ENCODE peak calls at places on chromosomes 11 and 22, in five cellular contexts. X, W, D, H and O are unnamed samples.

GRCh38 chr11:114011443-114011842 is 36.5 kb downstream of the HTR3A start:
- DNase-seq in X (no peak), W (no peak), D (no peak), H (no peak), O (no peak)

GRCh38 chr11:134393638-134394037 is 18.4 kb downstream of the B3GAT1 start:
- DNase-seq in X (no peak), W (no peak), D (no peak), H (no peak), O (no peak)

GRCh38 chr11:33912405-33913361 is 20.8 kb upstream of the LMO2 start:
- DNase-seq in X (no peak), W (no peak), D (peak; percentile 96), H (no peak), O (peak; percentile 55)

GRCh38 chr11:28049338-28050216 is 58.4 kb downstream of the KIF18A start:
- DNase-seq in X (no peak), W (no peak), D (peak; percentile 47), H (no peak), O (no peak)

GRCh38 chr11:68328374-68329091 is 16.1 kb downstream of the LRP5 start:
- DNase-seq in X (no peak), W (no peak), D (no peak), H (no peak), O (no peak)

GRCh38 chr11:112213753-112214152 is 12.5 kb upstream of the PTS start:
- DNase-seq in X (no peak), W (no peak), D (no peak), H (no peak), O (no peak)

GRCh38 chr11:2929511-2929879 is 275 bp upstream of the PHLDA2 start:
- DNase-seq in X (no peak), W (no peak), D (peak; percentile 70), H (peak; percentile 28), O (no peak)

GRCh38 chr11:8671651-8672062 is 10.8 kb downstream of the TRIM66 start:
- DNase-seq in X (no peak), W (no peak), D (no peak), H (no peak), O (no peak)

GRCh38 chr11:112583246-112583893 is 322.7 kb upstream of the PLET1 start:
- DNase-seq in X (no peak), W (no peak), D (no peak), H (no peak), O (no peak)

GRCh38 chr11:35367491-35367890 is 51.9 kb downstream of the SLC1A2 start:
- DNase-seq in X (no peak), W (no peak), D (peak; percentile 83), H (no peak), O (no peak)

GRCh38 chr11:4677948-4678347 is 19.7 kb downstream of the OR51E2 start:
- DNase-seq in X (no peak), W (no peak), D (no peak), H (no peak), O (no peak)

GRCh38 chr11:2781413-2782274 is 81.8 kb upstream of the KCNQ1OT1 start:
- DNase-seq in X (peak; percentile 42), W (no peak), D (no peak), H (no peak), O (no peak)

GRCh38 chr22:33891992-33892391 is 28.3 kb downstream of the LARGE1 start:
- DNase-seq in X (no peak), W (no peak), D (no peak), H (no peak), O (no peak)

GRCh38 chr22:18109410-18110193 is 1.0 kb upstream of the TUBA8 start:
- DNase-seq in X (no peak), W (no peak), D (no peak), H (no peak), O (no peak)

GRCh38 chr11:1271002-1271401 is 38.4 kb downstream of the TOLLIP start:
- DNase-seq in X (no peak), W (no peak), D (no peak), H (no peak), O (no peak)

GRCh38 chr11:133082851-133083488 is 449.3 kb downstream of the OPCML start:
- DNase-seq in X (peak; percentile 95), W (peak; percentile 5), D (peak; percentile 21), H (peak; percentile 4), O (no peak)

GRCh38 chr11:29024386-29024785 is 916.2 kb downstream of the METTL15 start:
- DNase-seq in X (no peak), W (no peak), D (peak; percentile 11), H (no peak), O (no peak)

GRCh38 chr11:63240791-63241379 is 2.5 kb downstream of the SLC22A25 start:
- DNase-seq in X (no peak), W (no peak), D (no peak), H (no peak), O (no peak)

GRCh38 chr11:129580278-129580677 is 204.6 kb downstream of the BARX2 start:
- DNase-seq in X (no peak), W (no peak), D (no peak), H (no peak), O (no peak)

GRCh38 chr11:86303257-86303656 is 1.2 kb downstream of the HIKESHI start:
- DNase-seq in X (no peak), W (no peak), D (no peak), H (no peak), O (no peak)

GRCh38 chr11:78607691-78608090 is 33.0 kb upstream of the NARS2 start:
- DNase-seq in X (no peak), W (no peak), D (no peak), H (no peak), O (no peak)

GRCh38 chr11:78615724-78616123 is 41.1 kb upstream of the NARS2 start:
- DNase-seq in X (no peak), W (no peak), D (peak; percentile 4), H (no peak), O (no peak)

GRCh38 chr11:78613053-78613813 is 38.6 kb upstream of the NARS2 start:
- DNase-seq in X (no peak), W (no peak), D (no peak), H (no peak), O (no peak)
- H3K4me3 ChIP-seq in X (no peak overlapping the region), W (no peak overlapping the region), D (no peak overlapping the region), H (no peak overlapping the region), O (no peak overlapping the region)

DNA sequence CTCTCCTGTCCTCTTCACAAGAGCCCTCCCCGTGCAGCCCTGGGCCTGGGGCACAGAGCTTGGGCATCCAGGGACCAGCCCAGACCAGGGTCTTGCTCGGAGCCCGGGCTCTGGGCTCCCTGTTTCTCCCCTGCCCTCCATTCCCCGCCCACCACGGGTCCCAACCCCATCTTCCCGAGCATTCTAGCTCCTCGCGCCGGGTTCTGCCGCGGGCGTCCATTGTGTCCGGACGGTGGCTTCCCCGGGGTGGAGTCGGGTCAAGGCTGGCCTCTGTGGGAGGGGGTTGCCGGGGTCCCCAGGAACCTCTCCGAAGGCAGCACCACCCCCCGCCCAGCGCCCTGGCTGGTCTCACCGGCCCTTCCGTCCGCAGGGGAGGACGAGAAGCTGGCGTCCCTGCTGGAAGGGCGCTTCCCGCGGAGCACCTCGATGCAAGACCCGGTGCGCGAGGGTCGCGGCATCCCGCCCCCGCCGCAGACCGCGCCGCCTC is 18.1 kb upstream of the ACR start:
- DNase-seq in X (peak; percentile 62), W (no peak), D (no peak), H (no peak), O (no peak)
- H3K4me3 ChIP-seq in X (peak overlapping the region; percentile 56), W (no peak overlapping the region), D (no peak overlapping the region), H (no peak overlapping the region), O (no peak overlapping the region)

GRCh38 chr22:42769574-42770447 is 49.1 kb upstream of the A4GALT start:
- DNase-seq in X (no peak), W (no peak), D (peak; percentile 87), H (no peak), O (no peak)
- H3K4me3 ChIP-seq in X (no peak overlapping the region), W (no peak overlapping the region), D (peak overlapping the region; percentile 3), H (no peak overlapping the region), O (no peak overlapping the region)

GRCh38 chr22:19957445-19957844 is 15.8 kb upstream of the TXNRD2 start:
- DNase-seq in X (no peak), W (no peak), D (no peak), H (no peak), O (no peak)

GRCh38 chr22:19960491-19961200 is 19.0 kb upstream of the TXNRD2 start:
- DNase-seq in X (no peak), W (no peak), D (no peak), H (no peak), O (no peak)

GRCh38 chr22:19959043-19959586 is 17.5 kb upstream of the TXNRD2 start:
- DNase-seq in X (peak; percentile 98), W (no peak), D (peak; percentile 66), H (no peak), O (no peak)

GRCh38 chr22:19959587-19960490 is 18.2 kb upstream of the TXNRD2 start:
- DNase-seq in X (no peak), W (no peak), D (no peak), H (no peak), O (no peak)

DNA sequence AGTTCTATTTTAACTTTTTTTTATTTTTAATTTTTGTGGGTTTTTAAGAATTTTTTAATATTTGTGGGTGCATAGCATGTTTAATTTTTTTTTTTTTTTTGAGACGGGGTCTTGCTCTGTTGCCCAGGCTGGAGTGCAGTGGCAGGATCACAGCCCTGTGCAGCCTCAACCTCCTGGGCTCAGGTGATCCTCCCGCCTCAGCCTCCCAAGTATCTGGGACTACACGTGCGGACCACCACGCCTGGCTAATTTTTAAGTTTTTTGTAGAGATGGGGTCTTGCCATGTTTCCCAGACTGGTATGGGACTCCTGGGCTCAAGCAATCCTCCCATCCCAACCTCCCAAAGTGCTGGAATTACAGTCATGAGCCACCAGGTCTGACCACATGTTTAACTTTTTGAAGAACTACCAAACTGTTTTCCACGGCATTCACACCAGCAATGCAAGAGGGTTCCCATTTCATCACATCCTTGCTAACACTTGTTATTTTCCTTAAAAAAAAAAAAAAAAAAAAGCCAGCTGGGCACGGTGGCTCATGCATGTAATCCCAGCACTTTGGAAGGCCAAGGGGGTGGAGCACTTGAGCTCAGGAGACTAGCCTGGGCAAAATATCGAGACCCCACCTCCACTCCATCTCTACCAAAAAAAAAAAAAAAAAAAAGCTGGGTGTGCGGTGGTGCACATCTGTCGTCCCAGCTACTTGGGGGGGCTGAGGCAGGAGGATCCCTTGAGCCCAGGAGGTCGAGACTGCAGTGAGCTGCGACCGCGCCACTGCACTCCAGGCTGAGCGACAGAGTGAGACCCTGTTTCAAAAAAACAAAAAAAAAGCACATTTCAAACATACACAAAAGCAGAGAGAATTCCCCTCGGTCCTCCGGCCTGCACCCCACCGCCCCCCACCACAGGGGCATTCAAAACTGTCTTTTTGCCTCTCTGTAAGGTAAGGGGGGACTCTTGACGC is 16.7 kb upstream of the TXNRD2 start:
- DNase-seq in X (no peak), W (no peak), D (peak; percentile 74), H (no peak), O (no peak)
- H3K4me3 ChIP-seq in X (peak overlapping the region; percentile 61), W (peak overlapping the region; percentile 28), D (peak overlapping the region; percentile 37), H (no peak overlapping the region), O (no peak overlapping the region)

GRCh38 chr11:66568124-66568916 is at the start of gene CTSF:
- DNase-seq in X (no peak), W (peak; percentile 46), D (peak; percentile 70), H (peak; percentile 48), O (no peak)

GRCh38 chr11:66570117-66570825 is 1.9 kb upstream of the CTSF start:
- DNase-seq in X (no peak), W (no peak), D (no peak), H (no peak), O (no peak)

GRCh38 chr11:66569076-66569475 is 670 bp upstream of the CTSF start:
- DNase-seq in X (no peak), W (no peak), D (no peak), H (no peak), O (no peak)

GRCh38 chr11:66566221-66566620 is 2.2 kb downstream of the CTSF start:
- DNase-seq in X (no peak), W (no peak), D (no peak), H (no peak), O (no peak)

GRCh38 chr11:66567787-66568123 is 651 bp downstream of the CTSF start:
- DNase-seq in X (no peak), W (no peak), D (no peak), H (no peak), O (no peak)
- H3K4me3 ChIP-seq in X (no peak overlapping the region), W (peak overlapping the region; percentile 41), D (peak overlapping the region; percentile 26), H (peak overlapping the region; percentile 65), O (peak overlapping the region; percentile 45)